ENCODE peak calls at places on chromosomes 2 and 18, in four cellular contexts. O is HepG2, Z is SK-N-SH, P is K562. F is an unnamed sample.

GRCh38 chr2:140814141-140814540 is 1316.7 kb downstream of the LRP1B start:
- DNase-seq in O (no peak), Z (no peak), P (no peak), F (no peak)

GRCh38 chr2:75337619-75338018 is 138.3 kb upstream of the TACR1 start:
- DNase-seq in O (no peak), Z (no peak), P (no peak), F (no peak)

GRCh38 chr2:241153616-241154015 is 3.3 kb downstream of the PPP1R7 start:
- DNase-seq in O (no peak), Z (no peak), P (no peak), F (no peak)

GRCh38 chr18:58965930-58966662 is 101.4 kb downstream of the ZNF532 start:
- DNase-seq in O (no peak), Z (no peak), P (no peak), F (no peak)

GRCh38 chr18:43935051-43935412 is 657.7 kb upstream of the SYT4 start:
- DNase-seq in O (no peak), Z (no peak), P (no peak), F (no peak)

GRCh38 chr2:109265369-109265768 is 136.4 kb downstream of the SH3RF3 start:
- DNase-seq in O (no peak), Z (peak), P (no peak), F (no peak)

GRCh38 chr2:101841679-101842327 is 144.3 kb downstream of the MAP4K4 start:
- DNase-seq in O (no peak), Z (no peak), P (no peak), F (no peak)

GRCh38 chr2:156331572-156332451 is 709 bp downstream of the NR4A2 start:
- DNase-seq in O (no peak), Z (peak), P (peak), F (no peak)

GRCh38 chr2:31333527-31334183 is 80.9 kb downstream of the XDH start:
- DNase-seq in O (peak), Z (peak), P (peak), F (peak)

GRCh38 chr2:44745922-44746321 is 195.6 kb upstream of the SIX3 start:
- DNase-seq in O (no peak), Z (no peak), P (no peak), F (no peak)

GRCh38 chr2:237888389-237888788 is 29.0 kb downstream of the RAMP1 start:
- DNase-seq in O (peak), Z (no peak), P (no peak), F (no peak)

GRCh38 chr2:55097462-55098410 is 47.5 kb upstream of the RTN4 start:
- DNase-seq in O (no peak), Z (no peak), P (peak), F (no peak)

GRCh38 chr2:187842978-187843847 is 289.0 kb upstream of the TFPI start:
- DNase-seq in O (peak), Z (peak), P (peak), F (peak)

GRCh38 chr2:148508878-148509702 is 135.5 kb upstream of the EPC2 start:
- DNase-seq in O (peak), Z (peak), P (peak), F (peak)

GRCh38 chr2:122056853-122057252 is 301.4 kb downstream of the TSN start:
- DNase-seq in O (peak), Z (no peak), P (no peak), F (no peak)

GRCh38 chr2:156649596-156649995 is 213.4 kb downstream of the GPD2 start:
- DNase-seq in O (no peak), Z (no peak), P (no peak), F (no peak)

GRCh38 chr2:100056478-100056877 is 85.9 kb downstream of the AFF3 start:
- DNase-seq in O (no peak), Z (no peak), P (no peak), F (no peak)

GRCh38 chr18:41674466-41674865 is 280.6 kb upstream of the PIK3C3 start:
- DNase-seq in O (no peak), Z (peak), P (no peak), F (no peak)

DNA sequence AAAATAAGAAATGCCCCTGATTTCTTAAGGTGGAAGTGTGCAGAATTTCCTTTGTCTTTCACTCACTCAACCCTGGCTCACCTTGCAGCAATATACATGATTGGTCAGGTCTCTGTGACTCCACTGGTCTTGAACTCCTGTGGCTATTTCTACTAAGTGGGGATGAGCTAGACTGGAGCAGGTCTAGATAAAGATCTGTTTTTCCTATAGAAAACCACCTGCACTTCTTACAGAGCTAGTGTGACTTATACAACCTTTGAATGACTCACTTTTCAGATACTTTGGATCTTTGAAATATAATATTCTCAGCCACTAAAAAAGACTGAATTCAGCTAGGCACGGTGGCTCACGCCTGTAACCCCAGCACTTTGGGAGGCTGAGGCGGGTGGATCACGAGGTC is 98.5 kb upstream of the KCTD1 start:
- DNase-seq in O (no peak), Z (no peak), P (no peak), F (no peak)
- TF ChIP-seq ELF1 in O (no peak), Z (no peak), P (no peak), F (no peak)

GRCh38 chr2:2838548-2838845 is 507.4 kb upstream of the MYT1L start:
- DNase-seq in O (no peak), Z (no peak), P (no peak), F (no peak)
- TF ChIP-seq ELF1 in O (no peak), Z (no peak), P (no peak), F (no peak)

GRCh38 chr2:28717339-28717758 is 34.3 kb upstream of the PPP1CB start:
- DNase-seq in O (peak), Z (no peak), P (peak), F (peak)
- TF ChIP-seq ELF1 in O (no peak), Z (no peak), P (no peak), F (no peak)

DNA sequence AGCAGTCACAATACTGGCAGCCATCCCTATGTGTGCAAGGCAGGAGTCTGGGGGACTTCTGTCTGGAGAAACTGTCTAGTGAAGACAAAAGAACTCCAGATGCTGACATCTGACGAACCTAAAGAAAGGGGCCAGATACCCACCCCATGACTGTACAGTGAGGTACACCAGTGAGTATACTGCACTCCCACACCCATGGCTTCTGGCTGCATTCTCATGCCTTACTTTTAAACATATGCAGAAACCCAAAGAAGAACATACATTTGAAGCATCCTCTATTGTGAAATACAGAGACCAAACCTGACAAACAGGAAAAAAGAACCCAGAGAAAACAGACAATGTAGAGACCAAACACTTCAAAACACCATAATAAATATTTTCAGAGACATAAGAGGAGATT is 102.2 kb downstream of the ACTR3 start:
- DNase-seq in O (no peak), Z (no peak), P (no peak), F (no peak)
- TF ChIP-seq ELF1 in O (no peak), Z (no peak), P (no peak), F (no peak)

GRCh38 chr2:154713605-154714004 is 15.1 kb downstream of the KCNJ3 start:
- DNase-seq in O (no peak), Z (no peak), P (no peak), F (no peak)
- TF ChIP-seq ELF1 in O (no peak), Z (no peak), P (no peak), F (no peak)

GRCh38 chr2:230898016-230898415 is 27.0 kb downstream of the GPR55 start:
- DNase-seq in O (no peak), Z (no peak), P (no peak), F (no peak)
- TF ChIP-seq ELF1 in O (no peak), Z (no peak), P (no peak), F (no peak)

GRCh38 chr2:235494716-235495372 is 1.0 kb downstream of the AGAP1 start:
- DNase-seq in O (no peak), Z (peak), P (peak), F (no peak)

GRCh38 chr2:235493775-235494715 is at the start of gene AGAP1:
- DNase-seq in O (peak), Z (peak), P (peak), F (peak)

GRCh38 chr2:235495373-235496238 is 1.8 kb downstream of the AGAP1 start:
- DNase-seq in O (no peak), Z (no peak), P (no peak), F (no peak)

GRCh38 chr2:235497096-235497495 is 3.3 kb downstream of the AGAP1 start:
- DNase-seq in O (no peak), Z (no peak), P (no peak), F (no peak)

DNA sequence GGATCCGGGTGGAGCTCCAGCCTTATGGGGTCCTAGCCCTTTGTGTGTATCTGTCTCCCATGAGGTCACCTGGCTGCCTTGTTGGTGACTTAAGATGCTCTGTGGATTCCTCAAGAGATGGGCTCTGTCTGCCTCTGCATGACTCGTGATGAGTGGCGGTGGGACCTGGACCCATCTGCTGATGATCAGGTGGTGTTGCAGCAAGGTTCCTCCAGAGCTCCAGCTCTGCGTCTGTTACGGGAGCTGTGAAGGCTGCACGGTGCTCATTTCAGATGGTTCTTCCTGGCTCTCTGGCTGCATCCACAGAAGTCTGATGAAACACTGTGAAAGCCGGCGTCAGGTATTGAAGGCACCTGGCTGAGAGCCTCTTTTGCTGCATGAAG is 2.4 kb downstream of the AGAP1 start:
- DNase-seq in O (no peak), Z (no peak), P (no peak), F (no peak)
- TF ChIP-seq ELF1 in O (no peak), Z (no peak), P (no peak), F (no peak)

DNA sequence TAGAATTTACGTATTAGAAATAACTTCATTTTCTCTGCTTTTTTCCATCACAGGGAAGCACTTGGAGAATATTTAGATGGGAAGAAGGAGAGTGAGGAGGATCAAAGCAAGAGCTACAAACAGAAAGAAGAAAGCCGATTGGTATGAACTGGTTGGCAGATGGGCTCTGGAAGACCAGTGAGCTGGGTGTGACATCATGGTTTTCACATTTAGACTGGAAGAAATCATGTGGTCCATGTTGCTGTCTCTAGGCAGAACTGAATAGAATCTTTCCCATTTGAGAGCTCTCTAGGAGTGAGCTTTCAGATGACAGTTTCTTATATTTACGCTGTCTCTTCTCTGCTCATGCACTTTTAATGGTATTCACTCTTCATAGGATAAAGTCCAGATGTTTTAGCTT is 12.6 kb downstream of the DRC1 start:
- DNase-seq in O (no peak), Z (no peak), P (no peak), F (no peak)
- TF ChIP-seq ELF1 in O (no peak), Z (no peak), P (no peak), F (no peak)

F was measured in HCT116.